ENCODE peak calls at places on chromosomes 6 and 20, in seven cellular contexts. W is NCI-H1105, O is SIG-M5, K is T-helper 9 cell, X is osteocyte, U is foreskin melanocyte, R is mesothelial cell of epicardium. Y is an unnamed sample.

GRCh38 chr6:152816055-152816454 is 65.5 kb downstream of the VIP start:
- DNase-seq in W (no peak), O (no peak), K (no peak), X (no peak), U (no peak), R (no peak), Y (no peak)

GRCh38 chr20:6769953-6770831 is 2.7 kb downstream of the BMP2 start:
- DNase-seq in W (no peak), O (no peak), K (no peak), X (no peak), U (no peak), R (peak), Y (no peak)

GRCh38 chr6:129695373-129696027 is 14.5 kb downstream of the ARHGAP18 start:
- DNase-seq in W (no peak), O (no peak), K (no peak), X (no peak), U (no peak), R (no peak), Y (no peak)

GRCh38 chr6:35782424-35782823 is 1.6 kb downstream of the CLPSL1 start:
- DNase-seq in W (no peak), O (no peak), K (no peak), X (no peak), U (no peak), R (no peak), Y (no peak)

GRCh38 chr6:16704706-16705402 is 56.4 kb downstream of the ATXN1 start:
- DNase-seq in W (no peak), O (no peak), K (no peak), X (no peak), U (no peak), R (no peak), Y (no peak)

GRCh38 chr6:37210313-37210898 is 40.5 kb downstream of the PIM1 start:
- DNase-seq in W (peak), O (no peak), K (peak), X (peak), U (peak), R (peak), Y (peak)

GRCh38 chr6:46189726-46190125 is 18.9 kb upstream of the ENPP5 start:
- DNase-seq in W (no peak), O (no peak), K (no peak), X (no peak), U (no peak), R (no peak), Y (no peak)

GRCh38 chr20:51497542-51498467 is 44.7 kb downstream of the NFATC2 start:
- DNase-seq in W (no peak), O (no peak), K (peak), X (no peak), U (peak), R (no peak), Y (no peak)

GRCh38 chr20:4490595-4491280 is 231.0 kb upstream of the PRND start:
- DNase-seq in W (no peak), O (no peak), K (no peak), X (no peak), U (no peak), R (no peak), Y (no peak)

GRCh38 chr20:53847118-53847842 is 223.1 kb downstream of the BCAS1 start:
- DNase-seq in W (no peak), O (peak), K (no peak), X (no peak), U (no peak), R (no peak), Y (no peak)